ENCODE peak calls at places on chromosomes 4 and X, in eight cellular contexts. One of them, this sample, is unnamed. For H3K9me3, the result is how much of the 10 kb centered on the place peaks cover.

GRCh38 chrX:47232803-47233332 is at the start of gene USP11:
- DNase-seq in IMR-90: peak
- DNase-seq in heart right ventricle: peak
- DNase-seq in right lobe of liver: no peak
- DNase-seq in fibroblast of lung: peak
- DNase-seq in upper lobe of right lung: peak
- DNase-seq in ovary: peak
- DNase-seq in suprapubic skin: no peak
- DNase-seq in this sample: peak

GRCh38 chrX:46587753-46588171 is 14.2 kb downstream of the CHST7 start:
- DNase-seq in IMR-90: no peak
- DNase-seq in heart right ventricle: no peak
- DNase-seq in right lobe of liver: no peak
- DNase-seq in fibroblast of lung: peak
- DNase-seq in upper lobe of right lung: no peak
- DNase-seq in ovary: no peak
- DNase-seq in suprapubic skin: no peak
- DNase-seq in this sample: no peak

GRCh38 chr4:76488905-76489798 is 54.1 kb downstream of the SHROOM3 start:
- DNase-seq in IMR-90: peak
- DNase-seq in heart right ventricle: no peak
- DNase-seq in right lobe of liver: no peak
- DNase-seq in fibroblast of lung: peak
- DNase-seq in upper lobe of right lung: no peak
- DNase-seq in ovary: no peak
- DNase-seq in suprapubic skin: no peak
- DNase-seq in this sample: no peak

GRCh38 chr4:106266201-106266600 is 49.8 kb downstream of the TBCK start:
- DNase-seq in IMR-90: peak
- DNase-seq in heart right ventricle: no peak
- DNase-seq in right lobe of liver: no peak
- DNase-seq in fibroblast of lung: peak
- DNase-seq in upper lobe of right lung: no peak
- DNase-seq in ovary: no peak
- DNase-seq in suprapubic skin: no peak
- DNase-seq in this sample: no peak

GRCh38 chrX:85109235-85109634 is 105.6 kb downstream of the APOOL start:
- DNase-seq in IMR-90: no peak
- DNase-seq in heart right ventricle: no peak
- DNase-seq in right lobe of liver: no peak
- DNase-seq in fibroblast of lung: no peak
- DNase-seq in upper lobe of right lung: no peak
- DNase-seq in ovary: no peak
- DNase-seq in suprapubic skin: no peak
- DNase-seq in this sample: no peak

GRCh38 chr4:40245794-40246546 is 49.1 kb downstream of the RHOH start:
- DNase-seq in IMR-90: no peak
- DNase-seq in heart right ventricle: no peak
- DNase-seq in right lobe of liver: no peak
- DNase-seq in fibroblast of lung: peak
- DNase-seq in upper lobe of right lung: no peak
- DNase-seq in ovary: no peak
- DNase-seq in suprapubic skin: no peak
- DNase-seq in this sample: no peak

GRCh38 chr4:122831515-122832196 is 5.0 kb downstream of the FGF2 start:
- DNase-seq in IMR-90: peak
- DNase-seq in heart right ventricle: no peak
- DNase-seq in right lobe of liver: no peak
- DNase-seq in fibroblast of lung: peak
- DNase-seq in upper lobe of right lung: no peak
- DNase-seq in ovary: no peak
- DNase-seq in suprapubic skin: no peak
- DNase-seq in this sample: no peak

GRCh38 chr4:83589283-83589682 is 53.4 kb downstream of the GPAT3 start:
- DNase-seq in IMR-90: no peak
- DNase-seq in heart right ventricle: no peak
- DNase-seq in right lobe of liver: no peak
- DNase-seq in fibroblast of lung: no peak
- DNase-seq in upper lobe of right lung: no peak
- DNase-seq in ovary: no peak
- DNase-seq in suprapubic skin: no peak
- DNase-seq in this sample: no peak

GRCh38 chr4:88809561-88810219 is 112.1 kb upstream of the NAP1L5 start:
- DNase-seq in IMR-90: no peak
- DNase-seq in heart right ventricle: no peak
- DNase-seq in right lobe of liver: no peak
- DNase-seq in fibroblast of lung: no peak
- DNase-seq in upper lobe of right lung: no peak
- DNase-seq in ovary: no peak
- DNase-seq in suprapubic skin: no peak
- DNase-seq in this sample: no peak

GRCh38 chr4:129526812-129527211 is 430.9 kb downstream of the C4orf33 start:
- DNase-seq in IMR-90: no peak
- DNase-seq in heart right ventricle: no peak
- DNase-seq in right lobe of liver: no peak
- DNase-seq in fibroblast of lung: no peak
- DNase-seq in upper lobe of right lung: no peak
- DNase-seq in ovary: no peak
- DNase-seq in suprapubic skin: no peak
- DNase-seq in this sample: no peak
- TF ChIP-seq CTCF in IMR-90: no peak
- TF ChIP-seq CTCF in heart right ventricle: peak
- TF ChIP-seq CTCF in right lobe of liver: peak
- TF ChIP-seq CTCF in fibroblast of lung: no peak
- TF ChIP-seq CTCF in upper lobe of right lung: peak
- TF ChIP-seq CTCF in ovary: no peak
- TF ChIP-seq CTCF in suprapubic skin: no peak
- TF ChIP-seq CTCF in this sample: peak

GRCh38 chrX:81291996-81292395 is 90.1 kb downstream of the SH3BGRL start:
- DNase-seq in IMR-90: no peak
- DNase-seq in heart right ventricle: no peak
- DNase-seq in right lobe of liver: no peak
- DNase-seq in fibroblast of lung: no peak
- DNase-seq in upper lobe of right lung: no peak
- DNase-seq in ovary: no peak
- DNase-seq in suprapubic skin: no peak
- DNase-seq in this sample: no peak

DNA sequence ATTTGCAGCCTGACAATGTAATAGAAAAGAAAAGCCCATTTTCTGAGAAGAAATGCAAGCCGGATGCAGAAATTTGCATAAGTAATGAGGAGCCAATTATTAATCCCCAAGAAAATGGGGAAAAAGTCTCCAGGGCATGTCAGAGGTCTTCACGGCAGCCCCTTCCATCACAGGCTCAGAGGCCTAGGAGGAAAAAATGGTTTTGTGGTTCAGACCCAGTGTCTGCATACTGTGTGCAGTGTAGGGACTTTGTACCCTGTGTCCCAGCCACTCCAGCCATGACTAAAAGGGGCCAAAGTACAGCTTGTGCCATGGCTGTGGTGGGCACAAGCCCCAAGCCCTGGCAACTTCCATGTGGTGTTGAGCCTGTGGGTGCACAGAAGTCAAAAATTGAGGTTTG is 92.2 kb downstream of the SH3BGRL start:
- DNase-seq in IMR-90: no peak
- DNase-seq in heart right ventricle: no peak
- DNase-seq in right lobe of liver: no peak
- DNase-seq in fibroblast of lung: no peak
- DNase-seq in upper lobe of right lung: no peak
- DNase-seq in ovary: no peak
- DNase-seq in suprapubic skin: no peak
- DNase-seq in this sample: no peak
- H3K9me3 ChIP-seq in IMR-90: under half
- H3K9me3 ChIP-seq in heart right ventricle: under half
- H3K9me3 ChIP-seq in right lobe of liver: under half
- H3K9me3 ChIP-seq in fibroblast of lung: under half
- H3K9me3 ChIP-seq in upper lobe of right lung: under half
- H3K9me3 ChIP-seq in ovary: under half
- H3K9me3 ChIP-seq in suprapubic skin: under half
- H3K9me3 ChIP-seq in this sample: under half

DNA sequence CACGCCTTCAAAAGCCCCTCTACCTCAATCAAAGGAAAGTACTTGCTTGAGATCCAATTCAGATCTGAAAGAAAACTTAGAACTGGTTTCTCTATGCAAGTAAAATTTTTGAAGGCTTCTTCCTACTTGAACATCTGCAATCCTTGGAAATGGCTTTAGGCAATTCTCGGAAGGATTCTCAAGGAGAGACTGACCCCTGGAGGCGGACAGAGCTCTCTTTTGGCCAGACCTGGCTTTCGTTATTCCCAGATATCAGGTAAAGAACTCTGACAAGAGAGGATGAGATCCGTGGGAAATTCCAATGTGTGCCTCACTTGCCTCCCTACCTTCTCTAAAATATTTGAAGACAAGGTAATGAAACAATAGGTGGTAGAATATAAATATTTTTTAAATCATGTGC is 670.3 kb upstream of the FAM241A start:
- DNase-seq in IMR-90: peak
- DNase-seq in heart right ventricle: peak
- DNase-seq in right lobe of liver: no peak
- DNase-seq in fibroblast of lung: peak
- DNase-seq in upper lobe of right lung: no peak
- DNase-seq in ovary: no peak
- DNase-seq in suprapubic skin: no peak
- DNase-seq in this sample: no peak
- TF ChIP-seq CTCF in IMR-90: peak
- TF ChIP-seq CTCF in heart right ventricle: peak
- TF ChIP-seq CTCF in right lobe of liver: no peak
- TF ChIP-seq CTCF in fibroblast of lung: peak
- TF ChIP-seq CTCF in upper lobe of right lung: peak
- TF ChIP-seq CTCF in ovary: no peak
- TF ChIP-seq CTCF in suprapubic skin: no peak
- TF ChIP-seq CTCF in this sample: no peak

DNA sequence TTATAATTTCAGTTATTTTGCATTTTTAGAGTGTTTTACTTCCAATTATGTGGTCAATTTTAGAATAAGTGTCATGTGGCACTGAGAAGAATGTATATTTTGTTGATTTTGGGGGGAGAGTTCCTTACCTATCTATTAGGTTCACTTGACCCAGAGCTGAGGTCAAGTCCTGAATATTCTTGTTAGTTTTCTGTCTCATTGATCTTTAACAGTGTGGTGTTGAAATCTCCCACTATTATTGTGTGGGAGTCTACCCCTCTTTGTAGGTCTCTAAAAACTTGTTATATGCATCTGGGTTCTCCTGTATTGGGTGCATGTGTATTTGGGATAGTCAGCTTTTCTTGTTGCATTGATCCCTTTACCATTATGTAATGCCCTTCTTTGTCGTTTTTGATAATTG is 127.0 kb upstream of the ZDHHC15 start:
- DNase-seq in IMR-90: no peak
- DNase-seq in heart right ventricle: no peak
- DNase-seq in right lobe of liver: no peak
- DNase-seq in fibroblast of lung: no peak
- DNase-seq in upper lobe of right lung: no peak
- DNase-seq in ovary: no peak
- DNase-seq in suprapubic skin: no peak
- DNase-seq in this sample: no peak
- H3K9me3 ChIP-seq in IMR-90: under half
- H3K9me3 ChIP-seq in heart right ventricle: under half
- H3K9me3 ChIP-seq in right lobe of liver: under half
- H3K9me3 ChIP-seq in fibroblast of lung: under half
- H3K9me3 ChIP-seq in upper lobe of right lung: under half
- H3K9me3 ChIP-seq in ovary: under half
- H3K9me3 ChIP-seq in suprapubic skin: under half
- H3K9me3 ChIP-seq in this sample: under half

GRCh38 chr4:110480031-110480549 is 4.1 kb downstream of the ENPEP start:
- DNase-seq in IMR-90: peak
- DNase-seq in heart right ventricle: peak
- DNase-seq in right lobe of liver: no peak
- DNase-seq in fibroblast of lung: peak
- DNase-seq in upper lobe of right lung: no peak
- DNase-seq in ovary: no peak
- DNase-seq in suprapubic skin: no peak
- DNase-seq in this sample: no peak
- TF ChIP-seq CTCF in IMR-90: peak
- TF ChIP-seq CTCF in heart right ventricle: peak
- TF ChIP-seq CTCF in right lobe of liver: peak
- TF ChIP-seq CTCF in fibroblast of lung: peak
- TF ChIP-seq CTCF in upper lobe of right lung: no peak
- TF ChIP-seq CTCF in ovary: no peak
- TF ChIP-seq CTCF in suprapubic skin: no peak
- TF ChIP-seq CTCF in this sample: no peak